ENCODE peak calls at places on chromosome 5, in seven cellular contexts. G is HCT116; R is NCI-H446; P is tibial artery; S is CD8-positive, alpha-beta memory T cell; F is stomach; J is MCF 10A. Y is an unnamed sample.

GRCh38 chr5:157159209-157159751 is 6.8 kb downstream of the GARIN3 start:
- DNase-seq in R (no peak), J (no peak), G (no peak), P (no peak), F (no peak), S (no peak), Y (no peak)

GRCh38 chr5:1779782-1780620 is 19.6 kb downstream of the MRPL36 start:
- DNase-seq in S (no peak), G (no peak), J (no peak), P (peak), R (no peak), F (no peak), Y (no peak)

GRCh38 chr5:145551714-145552113 is 283.4 kb downstream of the PRELID2 start:
- DNase-seq in S (no peak), G (no peak), J (no peak), R (no peak), P (no peak), F (no peak), Y (no peak)

GRCh38 chr5:97131139-97131710 is 11.2 kb downstream of the LIX1 start:
- DNase-seq in F (no peak), J (no peak), G (no peak), S (no peak), P (no peak), R (no peak), Y (no peak)

GRCh38 chr5:23507278-23507685 is at the start of gene PRDM9:
- DNase-seq in G (no peak), S (no peak), P (no peak), R (peak), F (no peak), J (peak), Y (no peak)

GRCh38 chr5:179530069-179530998 is 20.0 kb upstream of the RUFY1 start:
- DNase-seq in J (no peak), S (peak), P (no peak), R (no peak), F (peak), G (no peak), Y (no peak)

GRCh38 chr5:23289162-23289561 is 218.2 kb upstream of the PRDM9 start:
- DNase-seq in R (no peak), J (peak), G (no peak), P (no peak), S (no peak), F (no peak), Y (no peak)

GRCh38 chr5:76521240-76521758 is 101.9 kb downstream of the F2RL2 start:
- DNase-seq in F (no peak), P (no peak), R (peak), J (peak), S (no peak), G (no peak), Y (no peak)

GRCh38 chr5:74290634-74291033 is 349.9 kb downstream of the ENC1 start:
- DNase-seq in J (no peak), G (no peak), R (no peak), S (no peak), P (no peak), F (no peak), Y (no peak)

GRCh38 chr5:55694152-55694830 is 17.8 kb downstream of the SLC38A9 start:
- DNase-seq in F (no peak), G (peak), J (peak), P (no peak), R (peak), S (no peak), Y (no peak)

GRCh38 chr5:30572279-30572678 is 621.2 kb upstream of the CDH6 start:
- DNase-seq in G (no peak), P (no peak), J (peak), S (no peak), R (no peak), F (no peak), Y (no peak)

GRCh38 chr5:139104577-139105271 is 93.4 kb downstream of the SIL1 start:
- DNase-seq in S (no peak), G (no peak), R (peak), J (peak), F (no peak), P (peak), Y (peak)

GRCh38 chr5:117736693-117737092 is 1162.1 kb upstream of the SEMA6A start:
- DNase-seq in R (no peak), J (no peak), P (no peak), G (no peak), F (no peak), S (no peak), Y (no peak)

GRCh38 chr5:73654171-73654811 is 28.3 kb downstream of the ARHGEF28 start:
- DNase-seq in S (no peak), F (no peak), R (no peak), G (no peak), J (peak), P (no peak), Y (no peak)

GRCh38 chr5:33588654-33589372 is 148.0 kb downstream of the TARS1 start:
- DNase-seq in J (peak), F (peak), R (peak), G (peak), P (no peak), S (peak), Y (no peak)

GRCh38 chr5:95670568-95670967 is 12.2 kb downstream of the SPATA9 start:
- DNase-seq in R (no peak), S (no peak), P (no peak), G (no peak), J (no peak), F (no peak), Y (no peak)

GRCh38 chr5:10513501-10514442 is 50.1 kb upstream of the ANKRD33B start:
- DNase-seq in R (no peak), G (no peak), F (no peak), J (no peak), P (no peak), S (no peak), Y (no peak)

GRCh38 chr5:110386782-110387181 is 339.7 kb downstream of the TMEM232 start:
- DNase-seq in J (peak), P (no peak), S (no peak), F (no peak), R (peak), G (no peak), Y (no peak)

GRCh38 chr5:172800088-172800551 is 29.1 kb upstream of the DUSP1 start:
- DNase-seq in R (no peak), S (no peak), P (peak), J (peak), G (no peak), F (peak), Y (peak)

GRCh38 chr5:134878403-134878802 is 4.2 kb downstream of the TXNDC15 start:
- DNase-seq in P (no peak), F (peak), S (no peak), J (peak), G (no peak), R (no peak), Y (no peak)

GRCh38 chr5:154189819-154190651 is 498 bp upstream of the GALNT10 start:
- DNase-seq in J (peak), S (peak), G (peak), P (peak), R (peak), F (peak), Y (peak)

GRCh38 chr5:71976449-71976848 is 130.8 kb upstream of the MAP1B start:
- DNase-seq in G (no peak), F (no peak), J (no peak), R (no peak), S (no peak), P (no peak), Y (no peak)

GRCh38 chr5:127492854-127493738 is 24.3 kb upstream of the PRRC1 start:
- DNase-seq in J (peak), S (no peak), P (no peak), R (peak), F (no peak), G (peak), Y (no peak)

GRCh38 chr5:91283326-91283725 is 99.8 kb downstream of the ARRDC3 start:
- DNase-seq in F (no peak), S (no peak), G (no peak), J (no peak), R (no peak), P (no peak), Y (no peak)

GRCh38 chr5:38653389-38653788 is 96.9 kb upstream of the LIFR start:
- DNase-seq in J (no peak), F (no peak), G (no peak), S (no peak), R (no peak), P (no peak), Y (no peak)

GRCh38 chr5:1846583-1846982 is 36.1 kb downstream of the IRX4 start:
- DNase-seq in F (no peak), S (no peak), G (no peak), R (no peak), P (no peak), J (no peak), Y (no peak)

GRCh38 chr5:115627295-115627825 is 1.5 kb upstream of the TMED7 start:
- DNase-seq in F (no peak), R (no peak), S (no peak), P (no peak), J (no peak), G (no peak), Y (no peak)

GRCh38 chr5:140246378-140247122 is 56.4 kb downstream of the PFDN1 start:
- DNase-seq in J (no peak), R (peak), S (no peak), P (no peak), F (no peak), G (no peak), Y (no peak)